ENCODE peak calls at places on chromosomes 11 and 22, in five cellular contexts. One of them, this sample, is unnamed.

GRCh38 chr11:63945482-63946163 is 6.8 kb downstream of the NAA40 start:
- DNase-seq in heart right ventricle: peak
- DNase-seq in kidney: peak
- DNase-seq in tibial artery: peak
- DNase-seq in fibroblast of lung: peak
- DNase-seq in this sample: peak

GRCh38 chr22:40651563-40652501 is 15.3 kb upstream of the MRTFA start:
- DNase-seq in heart right ventricle: peak
- DNase-seq in kidney: peak
- DNase-seq in tibial artery: peak
- DNase-seq in fibroblast of lung: peak
- DNase-seq in this sample: peak

GRCh38 chr22:50310209-50310722 is 2.8 kb upstream of the PLXNB2 start:
- DNase-seq in heart right ventricle: no peak
- DNase-seq in kidney: peak
- DNase-seq in tibial artery: no peak
- DNase-seq in fibroblast of lung: no peak
- DNase-seq in this sample: no peak

GRCh38 chr11:27926981-27927481 is 180.9 kb downstream of the KIF18A start:
- DNase-seq in heart right ventricle: no peak
- DNase-seq in kidney: no peak
- DNase-seq in tibial artery: no peak
- DNase-seq in fibroblast of lung: peak
- DNase-seq in this sample: no peak

GRCh38 chr22:50293441-50294318 is 13.8 kb downstream of the PLXNB2 start:
- DNase-seq in heart right ventricle: peak
- DNase-seq in kidney: peak
- DNase-seq in tibial artery: no peak
- DNase-seq in fibroblast of lung: peak
- DNase-seq in this sample: no peak

GRCh38 chr11:17473071-17473744 is 3.4 kb downstream of the ABCC8 start:
- DNase-seq in heart right ventricle: no peak
- DNase-seq in kidney: no peak
- DNase-seq in tibial artery: no peak
- DNase-seq in fibroblast of lung: no peak
- DNase-seq in this sample: no peak

GRCh38 chr22:22884010-22884887 is 3.4 kb upstream of the IGLL5 start:
- DNase-seq in heart right ventricle: peak
- DNase-seq in kidney: peak
- DNase-seq in tibial artery: peak
- DNase-seq in fibroblast of lung: peak
- DNase-seq in this sample: no peak

GRCh38 chr11:71252782-71253730 is 679 bp upstream of the SHANK2 start:
- DNase-seq in heart right ventricle: no peak
- DNase-seq in kidney: no peak
- DNase-seq in tibial artery: no peak
- DNase-seq in fibroblast of lung: peak
- DNase-seq in this sample: no peak

GRCh38 chr11:19164230-19164855 is 37.4 kb downstream of the CSRP3 start:
- DNase-seq in heart right ventricle: no peak
- DNase-seq in kidney: no peak
- DNase-seq in tibial artery: no peak
- DNase-seq in fibroblast of lung: no peak
- DNase-seq in this sample: no peak

GRCh38 chr11:87966744-87967143 is 208.5 kb downstream of the RAB38 start:
- DNase-seq in heart right ventricle: peak
- DNase-seq in kidney: no peak
- DNase-seq in tibial artery: no peak
- DNase-seq in fibroblast of lung: no peak
- DNase-seq in this sample: no peak

GRCh38 chr11:104096900-104097299 is 60.5 kb downstream of the DDI1 start:
- DNase-seq in heart right ventricle: no peak
- DNase-seq in kidney: no peak
- DNase-seq in tibial artery: no peak
- DNase-seq in fibroblast of lung: no peak
- DNase-seq in this sample: no peak

GRCh38 chr11:119340335-119341221 is at the start of gene C1QTNF5:
- DNase-seq in heart right ventricle: peak
- DNase-seq in kidney: peak
- DNase-seq in tibial artery: peak
- DNase-seq in fibroblast of lung: peak
- DNase-seq in this sample: peak

GRCh38 chr11:130677486-130678153 is 229.2 kb downstream of the ADAMTS15 start:
- DNase-seq in heart right ventricle: peak
- DNase-seq in kidney: no peak
- DNase-seq in tibial artery: no peak
- DNase-seq in fibroblast of lung: peak
- DNase-seq in this sample: no peak

GRCh38 chr11:36500315-36500721 is 9.8 kb downstream of the TRAF6 start:
- DNase-seq in heart right ventricle: peak
- DNase-seq in kidney: no peak
- DNase-seq in tibial artery: no peak
- DNase-seq in fibroblast of lung: peak
- DNase-seq in this sample: peak

GRCh38 chr11:36251716-36252307 is 37.4 kb downstream of the COMMD9 start:
- DNase-seq in heart right ventricle: no peak
- DNase-seq in kidney: no peak
- DNase-seq in tibial artery: no peak
- DNase-seq in fibroblast of lung: no peak
- DNase-seq in this sample: no peak

GRCh38 chr11:1041471-1041870 is 5.0 kb upstream of the MUC6 start:
- DNase-seq in heart right ventricle: no peak
- DNase-seq in kidney: peak
- DNase-seq in tibial artery: no peak
- DNase-seq in fibroblast of lung: no peak
- DNase-seq in this sample: no peak

GRCh38 chr11:130212431-130212961 is 52.9 kb downstream of the ST14 start:
- DNase-seq in heart right ventricle: no peak
- DNase-seq in kidney: peak
- DNase-seq in tibial artery: no peak
- DNase-seq in fibroblast of lung: no peak
- DNase-seq in this sample: peak

GRCh38 chr11:18615628-18616392 is 16.2 kb downstream of the MISFA start:
- DNase-seq in heart right ventricle: no peak
- DNase-seq in kidney: no peak
- DNase-seq in tibial artery: no peak
- DNase-seq in fibroblast of lung: peak
- DNase-seq in this sample: no peak

GRCh38 chr11:72684236-72684912 is 10.2 kb upstream of the PDE2A start:
- DNase-seq in heart right ventricle: peak
- DNase-seq in kidney: peak
- DNase-seq in tibial artery: peak
- DNase-seq in fibroblast of lung: peak
- DNase-seq in this sample: no peak

GRCh38 chr22:50527921-50528681 is 1.7 kb downstream of the TYMP start:
- DNase-seq in heart right ventricle: no peak
- DNase-seq in kidney: no peak
- DNase-seq in tibial artery: no peak
- DNase-seq in fibroblast of lung: no peak
- DNase-seq in this sample: no peak

GRCh38 chr11:69327741-69328191 is 33.8 kb downstream of the MYEOV start:
- DNase-seq in heart right ventricle: no peak
- DNase-seq in kidney: no peak
- DNase-seq in tibial artery: no peak
- DNase-seq in fibroblast of lung: no peak
- DNase-seq in this sample: peak

GRCh38 chr11:95055273-95055897 is 6.2 kb downstream of the KDM4F start:
- DNase-seq in heart right ventricle: no peak
- DNase-seq in kidney: no peak
- DNase-seq in tibial artery: no peak
- DNase-seq in fibroblast of lung: no peak
- DNase-seq in this sample: no peak

GRCh38 chr11:44467931-44468330 is 97.5 kb upstream of the CD82 start:
- DNase-seq in heart right ventricle: no peak
- DNase-seq in kidney: no peak
- DNase-seq in tibial artery: no peak
- DNase-seq in fibroblast of lung: no peak
- DNase-seq in this sample: no peak

GRCh38 chr22:45993841-45994240 is 16.9 kb upstream of the WNT7B start:
- DNase-seq in heart right ventricle: no peak
- DNase-seq in kidney: peak
- DNase-seq in tibial artery: no peak
- DNase-seq in fibroblast of lung: no peak
- DNase-seq in this sample: no peak

GRCh38 chr22:45996241-45997076 is 19.5 kb upstream of the WNT7B start:
- DNase-seq in heart right ventricle: peak
- DNase-seq in kidney: peak
- DNase-seq in tibial artery: peak
- DNase-seq in fibroblast of lung: peak
- DNase-seq in this sample: peak

GRCh38 chr22:45997077-45997774 is 20.3 kb upstream of the WNT7B start:
- DNase-seq in heart right ventricle: peak
- DNase-seq in kidney: peak
- DNase-seq in tibial artery: peak
- DNase-seq in fibroblast of lung: peak
- DNase-seq in this sample: peak

GRCh38 chr22:45994516-45995404 is 17.8 kb upstream of the WNT7B start:
- DNase-seq in heart right ventricle: peak
- DNase-seq in kidney: peak
- DNase-seq in tibial artery: peak
- DNase-seq in fibroblast of lung: no peak
- DNase-seq in this sample: peak

DNA sequence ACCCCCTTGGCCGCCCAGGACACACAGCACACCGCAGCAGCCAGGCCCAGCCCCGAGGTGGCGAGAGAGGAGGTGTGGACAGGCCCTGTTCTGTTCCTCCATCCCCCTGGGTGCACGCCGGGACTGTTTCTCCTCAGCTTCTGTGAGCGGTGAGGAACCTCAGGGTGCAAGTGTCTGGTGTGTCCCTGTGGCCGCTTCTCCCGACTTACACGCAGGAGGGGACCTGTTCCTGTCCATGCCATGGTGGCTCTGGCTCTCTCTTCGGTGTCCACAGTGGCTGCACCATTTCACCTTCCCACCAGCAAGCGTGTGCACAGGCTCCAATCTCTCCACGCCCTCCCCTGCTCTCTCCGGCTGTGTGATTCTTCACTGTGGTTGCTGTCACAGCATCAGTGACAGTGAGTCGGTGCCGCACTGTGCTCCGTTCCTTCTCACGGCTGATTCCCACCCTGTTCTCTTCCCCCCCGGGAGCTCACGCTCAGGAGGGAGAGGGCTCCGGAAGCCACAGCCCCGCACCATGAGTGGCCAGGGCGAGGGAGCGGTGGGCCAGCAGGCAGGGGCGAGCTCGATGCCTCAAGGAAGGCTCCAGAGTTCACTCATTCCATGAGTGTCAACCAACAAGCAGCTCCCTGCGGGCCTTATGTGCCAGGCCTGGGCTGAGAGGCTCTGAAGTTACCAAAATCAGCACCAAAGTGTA is 18.6 kb upstream of the WNT7B start:
- DNase-seq in heart right ventricle: no peak
- DNase-seq in kidney: peak
- DNase-seq in tibial artery: no peak
- DNase-seq in fibroblast of lung: no peak
- DNase-seq in this sample: no peak
- H3K27ac ChIP-seq in heart right ventricle: peak
- H3K27ac ChIP-seq in kidney: peak
- H3K27ac ChIP-seq in tibial artery: peak
- H3K27ac ChIP-seq in fibroblast of lung: no peak
- H3K27ac ChIP-seq in this sample: peak

GRCh38 chr11:61896665-61897386 is 5.5 kb upstream of the FADS3 start:
- DNase-seq in heart right ventricle: no peak
- DNase-seq in kidney: no peak
- DNase-seq in tibial artery: no peak
- DNase-seq in fibroblast of lung: no peak
- DNase-seq in this sample: no peak
- H3K27ac ChIP-seq in heart right ventricle: peak
- H3K27ac ChIP-seq in kidney: no peak
- H3K27ac ChIP-seq in tibial artery: no peak
- H3K27ac ChIP-seq in fibroblast of lung: no peak
- H3K27ac ChIP-seq in this sample: no peak

DNA sequence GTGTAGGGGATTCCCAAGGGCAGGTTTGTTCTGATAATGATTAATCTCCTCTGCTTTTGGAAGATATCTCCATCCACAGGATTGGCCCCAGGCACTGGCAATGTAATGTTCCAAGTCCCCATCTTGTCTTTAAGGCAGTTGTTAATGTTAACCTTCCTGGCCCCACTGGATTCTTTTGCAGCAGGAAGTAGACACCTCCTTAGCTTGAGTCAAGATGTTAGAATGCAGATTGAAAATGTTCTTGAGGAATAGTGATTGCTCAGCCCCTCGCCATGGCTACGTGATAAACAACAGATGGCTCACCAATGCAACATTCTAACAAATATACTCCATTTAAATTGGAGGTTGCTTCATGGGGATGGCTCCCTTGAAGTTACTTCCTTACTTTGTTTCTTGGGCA is 7.3 kb downstream of the HEPHL1 start:
- DNase-seq in heart right ventricle: no peak
- DNase-seq in kidney: no peak
- DNase-seq in tibial artery: no peak
- DNase-seq in fibroblast of lung: peak
- DNase-seq in this sample: no peak
- H3K27ac ChIP-seq in heart right ventricle: no peak
- H3K27ac ChIP-seq in kidney: no peak
- H3K27ac ChIP-seq in tibial artery: no peak
- H3K27ac ChIP-seq in fibroblast of lung: no peak
- H3K27ac ChIP-seq in this sample: no peak

GRCh38 chr11:9903579-9903978 is 239.7 kb downstream of the SWAP70 start:
- DNase-seq in heart right ventricle: no peak
- DNase-seq in kidney: no peak
- DNase-seq in tibial artery: no peak
- DNase-seq in fibroblast of lung: no peak
- DNase-seq in this sample: no peak

GRCh38 chr11:9905562-9905961 is 241.7 kb downstream of the SWAP70 start:
- DNase-seq in heart right ventricle: no peak
- DNase-seq in kidney: no peak
- DNase-seq in tibial artery: no peak
- DNase-seq in fibroblast of lung: peak
- DNase-seq in this sample: no peak

GRCh38 chr11:9901931-9902330 is 238.1 kb downstream of the SWAP70 start:
- DNase-seq in heart right ventricle: no peak
- DNase-seq in kidney: no peak
- DNase-seq in tibial artery: no peak
- DNase-seq in fibroblast of lung: no peak
- DNase-seq in this sample: no peak

DNA sequence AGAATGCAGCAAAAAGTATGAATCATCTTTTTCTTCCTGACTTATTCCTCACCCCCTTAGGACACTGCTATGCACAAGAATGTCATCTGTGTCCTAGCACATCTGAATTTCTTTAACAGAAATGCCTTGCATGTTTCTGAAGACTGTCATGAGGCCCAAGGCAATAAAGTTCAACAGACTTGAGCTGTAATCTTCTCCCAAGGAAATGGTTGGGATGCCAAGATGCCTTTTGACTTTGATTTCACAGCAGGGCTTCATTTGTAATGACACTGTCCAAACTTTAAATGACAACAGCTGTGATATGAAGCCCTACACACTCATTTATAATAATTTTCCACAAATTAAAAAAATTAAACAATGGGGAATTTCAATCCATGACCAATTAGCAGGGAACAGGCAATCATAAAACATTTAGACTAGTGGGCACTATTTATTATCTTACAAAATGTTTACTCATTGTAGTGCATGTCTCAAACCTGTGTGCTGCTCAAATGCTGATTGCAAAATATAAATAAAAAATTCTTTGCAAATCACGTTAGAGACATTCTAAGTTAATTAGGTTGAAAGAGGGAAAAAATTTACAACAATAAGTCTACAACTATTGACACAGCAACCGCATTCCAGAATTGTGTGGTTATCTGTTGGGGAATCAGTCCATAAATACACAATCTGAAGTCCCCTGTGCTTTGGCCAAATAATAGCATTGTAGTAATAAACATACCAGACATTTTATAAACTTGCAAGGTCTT is 242.3 kb downstream of the SWAP70 start:
- DNase-seq in heart right ventricle: no peak
- DNase-seq in kidney: no peak
- DNase-seq in tibial artery: no peak
- DNase-seq in fibroblast of lung: peak
- DNase-seq in this sample: no peak
- H3K27ac ChIP-seq in heart right ventricle: no peak
- H3K27ac ChIP-seq in kidney: no peak
- H3K27ac ChIP-seq in tibial artery: no peak
- H3K27ac ChIP-seq in fibroblast of lung: peak
- H3K27ac ChIP-seq in this sample: no peak

This sample was measured in ascending aorta.